ENCODE peak calls at places on chromosomes 13 and 19, in six cellular contexts. One of them, this sample, is unnamed.

GRCh38 chr19:6997679-6998445 is 23.4 kb downstream of the MBD3L2B start:
- DNase-seq in A549: no peak
- DNase-seq in HEK293T: no peak
- DNase-seq in K562: no peak
- DNase-seq in HepG2: no peak
- DNase-seq in GM12878: no peak
- DNase-seq in this sample: no peak

GRCh38 chr19:15330801-15331418 is 1.4 kb downstream of the BRD4 start:
- DNase-seq in A549: peak; percentile 51
- DNase-seq in HEK293T: no peak
- DNase-seq in K562: peak; percentile 48
- DNase-seq in HepG2: no peak
- DNase-seq in GM12878: no peak
- DNase-seq in this sample: peak; percentile 89

GRCh38 chr13:29038700-29039099 is 218.6 kb downstream of the MTUS2 start:
- DNase-seq in A549: no peak
- DNase-seq in HEK293T: no peak
- DNase-seq in K562: no peak
- DNase-seq in HepG2: no peak
- DNase-seq in GM12878: no peak
- DNase-seq in this sample: no peak

GRCh38 chr19:35736913-35737886 is 5.1 kb downstream of the IGFLR1 start:
- DNase-seq in A549: peak; percentile 82
- DNase-seq in HEK293T: no peak
- DNase-seq in K562: no peak
- DNase-seq in HepG2: no peak
- DNase-seq in GM12878: no peak
- DNase-seq in this sample: no peak

GRCh38 chr19:56839665-56840451 is 668 bp downstream of the PEG3 start:
- DNase-seq in A549: no peak
- DNase-seq in HEK293T: no peak
- DNase-seq in K562: no peak
- DNase-seq in HepG2: peak; percentile 95
- DNase-seq in GM12878: no peak
- DNase-seq in this sample: no peak

GRCh38 chr13:94520001-94520400 is 40.5 kb upstream of the DCT start:
- DNase-seq in A549: no peak
- DNase-seq in HEK293T: no peak
- DNase-seq in K562: no peak
- DNase-seq in HepG2: no peak
- DNase-seq in GM12878: no peak
- DNase-seq in this sample: no peak

GRCh38 chr13:20528451-20528850 is 2.8 kb upstream of the CRYL1 start:
- DNase-seq in A549: no peak
- DNase-seq in HEK293T: no peak
- DNase-seq in K562: no peak
- DNase-seq in HepG2: no peak
- DNase-seq in GM12878: peak; percentile 47
- DNase-seq in this sample: no peak

GRCh38 chr19:42086188-42086736 is 10.3 kb downstream of the ZNF574 start:
- DNase-seq in A549: no peak
- DNase-seq in HEK293T: no peak
- DNase-seq in K562: no peak
- DNase-seq in HepG2: no peak
- DNase-seq in GM12878: no peak
- DNase-seq in this sample: no peak

GRCh38 chr13:58907347-58907746 is 1256.4 kb downstream of the DIAPH3 start:
- DNase-seq in A549: no peak
- DNase-seq in HEK293T: no peak
- DNase-seq in K562: no peak
- DNase-seq in HepG2: no peak
- DNase-seq in GM12878: no peak
- DNase-seq in this sample: peak; percentile 0

GRCh38 chr13:104106705-104107393 is 1040.6 kb upstream of the SLC10A2 start:
- DNase-seq in A549: no peak
- DNase-seq in HEK293T: no peak
- DNase-seq in K562: no peak
- DNase-seq in HepG2: no peak
- DNase-seq in GM12878: no peak
- DNase-seq in this sample: peak; percentile 20

GRCh38 chr19:54380897-54381296 is 16.2 kb upstream of the LAIR1 start:
- DNase-seq in A549: no peak
- DNase-seq in HEK293T: no peak
- DNase-seq in K562: no peak
- DNase-seq in HepG2: no peak
- DNase-seq in GM12878: no peak
- DNase-seq in this sample: no peak

GRCh38 chr19:43354305-43354627 is 780 bp downstream of the CD177 start:
- DNase-seq in A549: no peak
- DNase-seq in HEK293T: no peak
- DNase-seq in K562: peak; percentile 11
- DNase-seq in HepG2: no peak
- DNase-seq in GM12878: no peak
- DNase-seq in this sample: no peak

GRCh38 chr19:42313096-42313839 is at the start of gene TMEM145:
- DNase-seq in A549: peak; percentile 92
- DNase-seq in HEK293T: peak; percentile 81
- DNase-seq in K562: peak; percentile 85
- DNase-seq in HepG2: no peak
- DNase-seq in GM12878: no peak
- DNase-seq in this sample: peak; percentile 52

GRCh38 chr13:24905242-24905641 is 141.3 kb downstream of the RNF17 start:
- DNase-seq in A549: no peak
- DNase-seq in HEK293T: no peak
- DNase-seq in K562: no peak
- DNase-seq in HepG2: no peak
- DNase-seq in GM12878: no peak
- DNase-seq in this sample: peak; percentile 36

GRCh38 chr13:51935326-51936171 is 73.8 kb downstream of the CCDC70 start:
- DNase-seq in A549: peak; percentile 35
- DNase-seq in HEK293T: peak; percentile 48
- DNase-seq in K562: peak; percentile 26
- DNase-seq in HepG2: no peak
- DNase-seq in GM12878: no peak
- DNase-seq in this sample: no peak

GRCh38 chr19:43467730-43468129 is 2.3 kb upstream of the LYPD3 start:
- DNase-seq in A549: no peak
- DNase-seq in HEK293T: no peak
- DNase-seq in K562: no peak
- DNase-seq in HepG2: peak; percentile 18
- DNase-seq in GM12878: no peak
- DNase-seq in this sample: peak; percentile 70

GRCh38 chr19:54462072-54462712 is 1.4 kb downstream of the LENG9 start:
- DNase-seq in A549: no peak
- DNase-seq in HEK293T: no peak
- DNase-seq in K562: no peak
- DNase-seq in HepG2: no peak
- DNase-seq in GM12878: no peak
- DNase-seq in this sample: no peak

GRCh38 chr13:51714663-51715168 is 89.2 kb downstream of the DHRS12 start:
- DNase-seq in A549: no peak
- DNase-seq in HEK293T: no peak
- DNase-seq in K562: no peak
- DNase-seq in HepG2: no peak
- DNase-seq in GM12878: peak; percentile 78
- DNase-seq in this sample: peak; percentile 89

GRCh38 chr19:34276614-34277013 is 22.3 kb downstream of the GARRE1 start:
- DNase-seq in A549: no peak
- DNase-seq in HEK293T: no peak
- DNase-seq in K562: no peak
- DNase-seq in HepG2: no peak
- DNase-seq in GM12878: no peak
- DNase-seq in this sample: no peak

GRCh38 chr19:34131100-34131499 is 41.2 kb upstream of the LSM14A start:
- DNase-seq in A549: no peak
- DNase-seq in HEK293T: no peak
- DNase-seq in K562: no peak
- DNase-seq in HepG2: no peak
- DNase-seq in GM12878: no peak
- DNase-seq in this sample: peak; percentile 8

GRCh38 chr19:7953576-7953975 is 10.1 kb upstream of the TIMM44 start:
- DNase-seq in A549: no peak
- DNase-seq in HEK293T: no peak
- DNase-seq in K562: no peak
- DNase-seq in HepG2: no peak
- DNase-seq in GM12878: no peak
- DNase-seq in this sample: no peak

GRCh38 chr13:51765142-51765515 is 38.8 kb downstream of the DHRS12 start:
- DNase-seq in A549: no peak
- DNase-seq in HEK293T: no peak
- DNase-seq in K562: no peak
- DNase-seq in HepG2: no peak
- DNase-seq in GM12878: no peak
- DNase-seq in this sample: no peak

GRCh38 chr13:73339086-73339485 is 280.3 kb downstream of the KLF5 start:
- DNase-seq in A549: no peak
- DNase-seq in HEK293T: no peak
- DNase-seq in K562: no peak
- DNase-seq in HepG2: no peak
- DNase-seq in GM12878: no peak
- DNase-seq in this sample: no peak

GRCh38 chr19:37876047-37876446 is 30.3 kb downstream of the WDR87 start:
- DNase-seq in A549: no peak
- DNase-seq in HEK293T: no peak
- DNase-seq in K562: no peak
- DNase-seq in HepG2: no peak
- DNase-seq in GM12878: no peak
- DNase-seq in this sample: no peak
- TF ChIP-seq BHLHE40 in A549: no peak
- TF ChIP-seq BHLHE40 in HEK293T: no peak
- TF ChIP-seq BHLHE40 in K562: no peak
- TF ChIP-seq BHLHE40 in HepG2: no peak
- TF ChIP-seq BHLHE40 in GM12878: no peak
- TF ChIP-seq BHLHE40 in this sample: no peak

GRCh38 chr13:110089100-110089499 is 217.9 kb downstream of the COL4A1 start:
- DNase-seq in A549: no peak
- DNase-seq in HEK293T: no peak
- DNase-seq in K562: no peak
- DNase-seq in HepG2: no peak
- DNase-seq in GM12878: no peak
- DNase-seq in this sample: no peak

GRCh38 chr13:110089815-110090214 is 217.1 kb downstream of the COL4A1 start:
- DNase-seq in A549: no peak
- DNase-seq in HEK293T: no peak
- DNase-seq in K562: no peak
- DNase-seq in HepG2: no peak
- DNase-seq in GM12878: no peak
- DNase-seq in this sample: no peak

GRCh38 chr13:110097013-110097412 is 209.9 kb downstream of the COL4A1 start:
- DNase-seq in A549: no peak
- DNase-seq in HEK293T: no peak
- DNase-seq in K562: no peak
- DNase-seq in HepG2: no peak
- DNase-seq in GM12878: no peak
- DNase-seq in this sample: peak; percentile 49

GRCh38 chr13:110092869-110093268 is 214.1 kb downstream of the COL4A1 start:
- DNase-seq in A549: no peak
- DNase-seq in HEK293T: no peak
- DNase-seq in K562: no peak
- DNase-seq in HepG2: no peak
- DNase-seq in GM12878: no peak
- DNase-seq in this sample: peak; percentile 52
- TF ChIP-seq BHLHE40 in A549: no peak
- TF ChIP-seq BHLHE40 in HEK293T: no peak
- TF ChIP-seq BHLHE40 in K562: no peak
- TF ChIP-seq BHLHE40 in HepG2: no peak
- TF ChIP-seq BHLHE40 in GM12878: no peak
- TF ChIP-seq BHLHE40 in this sample: no peak

DNA sequence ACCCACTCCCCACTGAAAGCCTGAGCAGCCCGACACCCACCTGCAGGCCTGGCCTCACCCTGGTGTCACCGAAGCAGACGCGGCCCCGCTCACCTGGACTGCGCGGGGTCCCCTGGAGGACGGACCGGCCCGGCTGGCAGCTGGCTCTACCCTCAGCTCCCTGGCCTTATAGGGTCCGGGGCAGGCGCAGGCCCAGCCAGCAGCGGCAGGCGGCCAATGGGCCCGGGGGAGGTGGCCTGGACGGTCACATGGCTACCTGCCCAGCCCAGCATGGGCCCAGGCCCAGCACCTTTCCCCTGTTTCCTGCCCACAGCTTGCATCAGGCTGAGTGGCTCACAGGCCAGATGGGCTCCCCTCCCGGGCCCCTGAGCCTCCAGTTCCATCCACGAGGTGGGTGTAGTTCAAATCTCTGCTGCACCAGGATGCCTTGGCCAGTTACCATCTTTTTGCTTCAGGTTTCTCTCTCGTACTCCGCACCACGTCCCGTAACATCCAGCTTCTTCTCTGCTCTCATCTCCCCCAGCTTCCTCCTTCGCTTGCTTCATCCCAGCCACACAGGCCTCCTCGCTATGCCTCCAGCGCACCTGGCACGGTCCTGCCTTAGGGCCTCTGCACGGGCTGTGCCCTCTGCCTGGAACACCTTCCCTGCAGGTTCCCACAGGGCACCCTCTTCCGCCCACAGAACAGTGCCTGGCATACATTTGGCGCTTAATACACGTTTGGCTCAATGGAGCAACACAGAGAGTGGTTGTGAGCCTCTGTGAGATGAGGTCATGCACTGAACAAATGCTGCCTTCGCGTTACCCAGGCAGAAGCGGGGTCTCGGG is at the start of gene PLIN4:
- DNase-seq in A549: no peak
- DNase-seq in HEK293T: no peak
- DNase-seq in K562: no peak
- DNase-seq in HepG2: peak; percentile 66
- DNase-seq in GM12878: no peak
- DNase-seq in this sample: peak; percentile 38
- TF ChIP-seq BHLHE40 in A549: no peak
- TF ChIP-seq BHLHE40 in HEK293T: no peak
- TF ChIP-seq BHLHE40 in K562: no peak
- TF ChIP-seq BHLHE40 in HepG2: no peak
- TF ChIP-seq BHLHE40 in GM12878: no peak
- TF ChIP-seq BHLHE40 in this sample: no peak

GRCh38 chr13:75996582-75996981 is 360.5 kb downstream of the LMO7 start:
- DNase-seq in A549: no peak
- DNase-seq in HEK293T: no peak
- DNase-seq in K562: no peak
- DNase-seq in HepG2: no peak
- DNase-seq in GM12878: no peak
- DNase-seq in this sample: no peak

GRCh38 chr13:76004411-76004810 is 368.3 kb downstream of the LMO7 start:
- DNase-seq in A549: no peak
- DNase-seq in HEK293T: no peak
- DNase-seq in K562: no peak
- DNase-seq in HepG2: no peak
- DNase-seq in GM12878: no peak
- DNase-seq in this sample: peak; percentile 13

GRCh38 chr13:75995966-75996365 is 359.8 kb downstream of the LMO7 start:
- DNase-seq in A549: no peak
- DNase-seq in HEK293T: no peak
- DNase-seq in K562: no peak
- DNase-seq in HepG2: no peak
- DNase-seq in GM12878: no peak
- DNase-seq in this sample: no peak

DNA sequence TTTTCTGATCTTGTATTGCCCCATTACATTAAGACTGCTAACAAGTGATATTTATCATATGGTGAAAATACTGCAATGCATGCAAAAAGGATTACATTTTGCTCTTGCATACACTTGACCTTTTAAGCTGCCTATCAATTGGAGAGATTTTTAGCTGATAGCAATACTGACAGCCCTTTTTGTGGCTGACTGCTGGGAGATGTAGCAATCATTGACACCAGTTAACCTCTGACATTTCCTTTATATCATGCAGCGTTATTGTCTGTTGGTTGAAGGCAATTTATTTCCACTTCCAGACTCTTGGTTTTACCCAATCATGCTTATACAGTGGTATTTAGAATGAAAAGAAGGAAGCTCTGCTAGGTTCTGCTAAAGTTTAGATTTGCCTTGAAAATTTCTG is 364.0 kb downstream of the LMO7 start:
- DNase-seq in A549: no peak
- DNase-seq in HEK293T: no peak
- DNase-seq in K562: no peak
- DNase-seq in HepG2: no peak
- DNase-seq in GM12878: no peak
- DNase-seq in this sample: no peak
- TF ChIP-seq BHLHE40 in A549: no peak
- TF ChIP-seq BHLHE40 in HEK293T: no peak
- TF ChIP-seq BHLHE40 in K562: no peak
- TF ChIP-seq BHLHE40 in HepG2: no peak
- TF ChIP-seq BHLHE40 in GM12878: no peak
- TF ChIP-seq BHLHE40 in this sample: no peak